ENCODE peak calls at places on chromosomes 6 and 20, in ten cellular contexts. D is DMS153; A is stomach; S is endothelial cell; K is dermis blood vessel endothelial cell; F is D341Med; N is naive thymus-derived CD4-positive, alpha-beta T cell; O is foreskin fibroblast; P is HS-5; M is NCI-H187. T is an unnamed sample.

GRCh38 chr20:58431134-58431533 is 42.1 kb downstream of the VAPB start:
- DNase-seq in D (no peak), A (no peak), S (no peak), K (no peak), F (no peak), N (no peak), O (no peak), P (no peak), M (no peak), T (no peak)

GRCh38 chr6:39343461-39343870 is 21.0 kb upstream of the KCNK16 start:
- DNase-seq in D (no peak), A (no peak), S (no peak), K (no peak), F (no peak), N (no peak), O (no peak), P (no peak), M (no peak), T (no peak)

GRCh38 chr20:60407938-60408337 is 449.7 kb downstream of the CDH26 start:
- DNase-seq in D (no peak), A (no peak), S (no peak), K (no peak), F (no peak), N (no peak), O (no peak), P (no peak), M (no peak), T (no peak)

GRCh38 chr20:34954905-34955231 is 738 bp downstream of the GSS start:
- DNase-seq in D (no peak), A (peak), S (peak), K (peak), F (peak), N (no peak), O (no peak), P (no peak), M (no peak), T (no peak)

GRCh38 chr20:40314278-40314677 is 374.8 kb downstream of the MAFB start:
- DNase-seq in D (no peak), A (no peak), S (no peak), K (peak), F (no peak), N (no peak), O (no peak), P (no peak), M (no peak), T (no peak)

GRCh38 chr6:163179061-163179460 is 235.5 kb upstream of the QKI start:
- DNase-seq in D (no peak), A (no peak), S (no peak), K (no peak), F (no peak), N (no peak), O (no peak), P (no peak), M (no peak), T (no peak)

GRCh38 chr6:25882066-25882496 is 8.0 kb upstream of the SLC17A3 start:
- DNase-seq in D (no peak), A (peak), S (peak), K (no peak), F (no peak), N (peak), O (no peak), P (no peak), M (no peak), T (no peak)

GRCh38 chr20:51059862-51060261 is 37.0 kb upstream of the KCNG1 start:
- DNase-seq in D (no peak), A (no peak), S (no peak), K (no peak), F (no peak), N (no peak), O (no peak), P (no peak), M (no peak), T (no peak)

T was measured in type B pancreatic cell.